ENCODE peak calls at places on chromosomes 2 and 18, in four cellular contexts. Q is mucosa of descending colon, H is cardiac muscle cell, T is mammary epithelial cell. U is an unnamed sample. For H3K4me1, the result is how much of the 10 kb centered on the place peaks cover.

GRCh38 chr18:58554404-58554803 is 74.5 kb downstream of the ALPK2 start:
- DNase-seq in H (no peak), T (no peak), Q (no peak), U (no peak)

GRCh38 chr2:18339326-18339725 is 221.1 kb downstream of the RDH14 start:
- DNase-seq in T (no peak), Q (no peak), H (no peak), U (no peak)

GRCh38 chr2:164485541-164485940 is 135.7 kb downstream of the GRB14 start:
- DNase-seq in T (peak), Q (no peak), H (no peak), U (no peak)

GRCh38 chr2:158045362-158045761 is 56.3 kb upstream of the UPP2 start:
- DNase-seq in T (no peak), H (no peak), Q (no peak), U (peak)

GRCh38 chr2:105393373-105394055 is 5.3 kb downstream of the FHL2 start:
- DNase-seq in H (no peak), Q (no peak), T (no peak), U (no peak)

GRCh38 chr2:81528852-81529480 is 1224.4 kb upstream of the LRRTM1 start:
- DNase-seq in H (no peak), T (no peak), Q (no peak), U (no peak)

GRCh38 chr2:74893332-74893731 is 59.4 kb downstream of the HK2 start:
- DNase-seq in T (peak), Q (no peak), H (no peak), U (no peak)

GRCh38 chr2:108363048-108363899 is 14.5 kb upstream of the SULT1C4 start:
- DNase-seq in T (no peak), H (no peak), Q (no peak), U (no peak)

GRCh38 chr2:217749009-217749408 is 253.8 kb downstream of the TNS1 start:
- DNase-seq in H (no peak), T (no peak), Q (no peak), U (no peak)

GRCh38 chr2:105239924-105240323 is 1.6 kb upstream of the GPR45 start:
- DNase-seq in T (peak), Q (no peak), H (no peak), U (no peak)

GRCh38 chr2:23414876-23415275 is 29.9 kb downstream of the KLHL29 start:
- DNase-seq in H (no peak), T (no peak), Q (no peak), U (no peak)

GRCh38 chr18:59067873-59068272 is 71.8 kb upstream of the SEC11C start:
- DNase-seq in T (no peak), Q (no peak), H (peak), U (peak)

GRCh38 chr2:67400560-67401464 is 3.7 kb downstream of the ETAA1 start:
- DNase-seq in T (peak), H (no peak), Q (no peak), U (no peak)

GRCh38 chr2:185221-185620 is 78.6 kb downstream of the SH3YL1 start:
- DNase-seq in Q (no peak), T (peak), H (no peak), U (no peak)

GRCh38 chr18:76252880-76253279 is 242.2 kb downstream of the ZNF516 start:
- DNase-seq in T (no peak), H (peak), Q (no peak), U (no peak)

GRCh38 chr2:37189452-37190153 is 1.1 kb upstream of the SULT6B1 start:
- DNase-seq in T (peak), Q (no peak), H (no peak), U (no peak)

GRCh38 chr18:58983260-58983659 is 118.6 kb downstream of the ZNF532 start:
- DNase-seq in Q (no peak), H (no peak), T (no peak), U (no peak)

GRCh38 chr2:168180483-168180882 is 66.9 kb downstream of the STK39 start:
- DNase-seq in H (no peak), T (no peak), Q (no peak), U (no peak)

GRCh38 chr2:85017436-85018048 is 46.6 kb downstream of the KCMF1 start:
- DNase-seq in H (no peak), Q (no peak), T (no peak), U (no peak)

GRCh38 chr2:173414823-173415322 is 60.2 kb downstream of the CDCA7 start:
- DNase-seq in T (peak), H (no peak), Q (no peak), U (no peak)

GRCh38 chr2:56523815-56524214 is 340.0 kb downstream of the CCDC85A start:
- DNase-seq in Q (no peak), H (no peak), T (no peak), U (no peak)

GRCh38 chr2:192195548-192196418 is 1.1 kb upstream of the TMEFF2 start:
- DNase-seq in T (no peak), H (peak), Q (peak), U (no peak)

GRCh38 chr2:183149489-183149888 is 25.2 kb downstream of the NUP35 start:
- DNase-seq in H (no peak), Q (no peak), T (no peak), U (no peak)

GRCh38 chr2:64327510-64328414 is 126.2 kb upstream of the LGALSL start:
- DNase-seq in T (no peak), Q (peak), H (peak), U (no peak)

GRCh38 chr2:229422005-229422404 is 150.9 kb upstream of the PID1 start:
- DNase-seq in Q (no peak), H (no peak), T (no peak), U (no peak)

GRCh38 chr2:118221952-118222594 is 133.8 kb downstream of the INSIG2 start:
- DNase-seq in H (peak), Q (no peak), T (peak), U (no peak)

GRCh38 chr2:118222643-118223486 is 134.6 kb downstream of the INSIG2 start:
- DNase-seq in T (no peak), Q (no peak), H (no peak), U (no peak)

GRCh38 chr2:118224888-118225264 is 136.6 kb downstream of the INSIG2 start:
- DNase-seq in T (no peak), Q (no peak), H (no peak), U (no peak)

GRCh38 chr2:118224144-118224887 is 136.0 kb downstream of the INSIG2 start:
- DNase-seq in Q (peak), T (no peak), H (peak), U (no peak)

DNA sequence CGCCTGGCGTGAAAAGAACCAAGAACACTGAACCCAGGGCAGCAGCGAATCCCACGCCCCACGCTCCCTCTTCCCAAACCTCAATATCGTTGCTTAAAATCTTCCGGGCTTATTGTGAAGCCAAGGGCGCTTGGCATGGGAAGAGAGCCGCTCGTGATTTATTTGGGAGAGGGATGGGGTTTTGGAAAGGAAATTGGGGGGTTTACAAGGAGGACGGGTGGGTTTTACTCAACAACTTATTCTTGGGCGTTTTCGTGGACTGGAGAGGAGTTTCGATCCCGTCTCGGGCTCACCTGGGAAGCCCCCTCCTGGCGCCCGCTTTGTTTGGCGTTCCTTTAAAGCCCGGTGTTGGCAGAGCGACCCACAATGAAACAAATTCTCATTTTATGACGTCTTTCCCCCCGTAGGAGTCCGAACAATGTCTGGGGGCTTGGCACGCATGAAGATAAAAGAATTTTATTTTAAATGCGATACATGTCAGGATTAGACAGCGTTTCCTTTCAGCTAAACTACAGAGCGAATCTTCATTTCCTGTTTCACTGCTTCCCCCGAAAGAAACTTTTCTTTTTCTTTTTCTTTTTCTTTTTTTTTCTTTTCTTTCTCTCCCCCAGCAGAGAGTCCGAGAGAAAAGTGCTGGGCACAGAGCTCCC is 135.3 kb downstream of the INSIG2 start:
- DNase-seq in Q (no peak), T (no peak), H (peak), U (no peak)
- H3K4me3 ChIP-seq in Q (no peak), T (no peak), H (peak), U (peak)

GRCh38 chr2:233535276-233535675 is 31.3 kb downstream of the USP40 start:
- DNase-seq in T (no peak), H (no peak), Q (no peak), U (no peak)
- TF ChIP-seq CTCF in T (no peak), H (no peak), Q (no peak), U (no peak)

DNA sequence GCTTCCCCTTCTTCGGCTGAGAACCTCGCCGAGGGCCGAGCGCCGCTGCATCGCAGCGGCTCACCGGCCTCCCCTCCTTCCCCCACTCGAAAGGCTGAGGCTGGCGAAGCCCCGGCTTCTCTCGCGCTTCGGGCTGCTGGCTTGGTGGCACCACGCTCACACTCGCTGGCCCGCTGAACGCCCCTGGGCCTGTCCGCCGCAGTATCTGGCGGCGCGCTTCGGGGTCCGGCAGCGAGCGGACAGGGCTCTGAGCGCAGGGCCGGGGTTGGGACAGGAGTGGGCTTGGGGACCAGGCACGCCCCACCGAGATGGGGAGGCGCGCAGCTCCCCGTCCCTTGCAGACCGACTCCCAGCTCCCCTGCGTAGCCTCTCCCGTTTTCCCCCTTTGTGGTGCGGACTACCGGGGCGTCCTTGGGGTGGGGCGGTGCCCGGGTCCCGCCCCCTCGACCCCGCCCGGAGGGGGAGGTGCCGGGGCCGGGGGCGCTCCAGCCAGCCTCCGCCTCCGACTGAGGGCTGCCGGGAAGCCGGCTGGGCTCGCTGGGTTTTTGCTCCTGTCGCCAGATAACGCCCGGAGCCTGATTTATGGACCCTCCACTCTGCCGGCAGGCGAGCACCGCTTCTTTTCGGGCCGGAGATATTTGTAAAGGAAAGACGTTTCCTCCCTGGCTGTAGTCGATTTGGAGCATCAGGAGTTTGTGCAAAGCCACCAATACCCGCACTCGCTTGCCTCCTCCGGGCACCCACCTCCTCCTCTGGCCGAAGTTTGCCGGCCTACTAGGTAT is 3.8 kb downstream of the GBX2 start:
- DNase-seq in Q (no peak), H (peak), T (no peak), U (no peak)
- H3K4me1 ChIP-seq in Q (under half), H (under half), T (under half), U (under half)

GRCh38 chr18:28176933-28177827 is at the start of gene CDH2:
- DNase-seq in Q (no peak), T (peak), H (peak), U (no peak)

GRCh38 chr18:28175930-28176673 is 828 bp downstream of the CDH2 start:
- DNase-seq in T (peak), H (peak), Q (no peak), U (no peak)

GRCh38 chr18:28177828-28178635 is 1.1 kb upstream of the CDH2 start:
- DNase-seq in Q (no peak), T (peak), H (peak), U (no peak)

GRCh38 chr18:28176674-28176932 is 327 bp downstream of the CDH2 start:
- DNase-seq in T (no peak), H (no peak), Q (no peak), U (no peak)

DNA sequence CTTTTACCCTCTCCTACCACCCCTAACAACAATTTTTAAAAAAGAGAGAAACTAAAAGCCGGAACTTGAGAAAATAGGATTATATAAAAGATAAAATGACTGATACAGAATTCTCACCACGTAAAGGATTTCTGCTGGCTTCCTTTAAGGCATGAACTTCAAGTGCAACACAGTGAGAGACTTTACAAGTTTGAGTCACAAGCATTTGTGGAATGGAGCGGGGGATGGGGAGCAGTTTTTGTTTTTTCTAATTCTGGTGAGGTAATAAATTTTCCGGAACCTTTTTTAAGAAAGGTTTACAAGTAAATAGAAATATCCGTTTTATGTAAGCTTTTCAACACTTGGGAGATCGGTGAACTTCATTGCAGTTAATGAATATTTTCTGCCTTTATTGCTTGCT is 1.8 kb upstream of the CDH2 start:
- DNase-seq in H (peak), Q (no peak), T (no peak), U (no peak)
- H3K4me3 ChIP-seq in H (peak), Q (no peak), T (no peak), U (no peak)

GRCh38 chr2:212034841-212035585 is 503.6 kb downstream of the ERBB4 start:
- DNase-seq in T (no peak), Q (no peak), H (no peak), U (no peak)
- TF ChIP-seq CTCF in T (no peak), Q (no peak), H (no peak), U (no peak)

GRCh38 chr2:119745566-119745965 is 14.2 kb upstream of the PTPN4 start:
- DNase-seq in T (no peak), Q (no peak), H (no peak), U (no peak)
- H3K4me1 ChIP-seq in T (under half), Q (under half), H (under half), U (under half)

DNA sequence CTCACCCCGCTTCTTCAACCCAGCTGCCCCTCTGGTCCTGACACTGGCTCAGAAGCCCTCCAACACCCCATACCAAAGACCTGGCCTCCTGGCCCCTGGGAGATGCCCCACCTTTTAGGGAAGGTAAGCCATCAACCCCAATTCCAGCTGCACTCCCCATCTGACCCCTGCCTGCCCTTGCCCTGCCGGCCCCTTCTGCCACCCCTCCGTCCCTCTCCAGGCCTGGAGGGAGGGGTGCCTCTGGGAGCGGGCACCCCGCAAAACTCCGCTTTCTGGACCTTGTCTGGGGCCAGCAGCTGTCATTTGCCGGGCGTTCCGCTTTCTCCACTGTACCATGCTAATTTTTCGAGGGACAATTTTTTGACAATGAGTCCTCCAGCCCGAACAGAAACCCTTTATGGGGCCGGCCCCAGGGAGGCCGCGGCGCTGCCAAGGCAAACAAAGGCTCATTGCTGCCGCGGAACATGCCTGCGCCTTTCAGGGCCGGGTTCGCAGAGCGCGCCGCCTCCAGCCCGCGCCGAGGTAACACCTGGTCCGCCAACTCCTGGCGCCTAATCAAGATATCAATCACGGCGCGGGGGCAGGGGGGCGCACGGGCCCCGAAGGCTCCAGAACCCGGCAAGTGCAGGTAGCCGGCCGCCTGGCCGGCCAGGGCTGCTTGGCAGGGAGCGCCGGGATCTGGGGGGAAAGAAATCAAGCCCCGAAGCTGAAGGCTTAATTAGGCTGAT is 96.0 kb downstream of the INHBB start:
- DNase-seq in Q (no peak), T (peak), H (peak), U (peak)
- H3K4me3 ChIP-seq in Q (no peak), T (peak), H (peak), U (peak)

GRCh38 chr18:49335677-49336076 is 124.8 kb downstream of the DYM start:
- DNase-seq in H (no peak), Q (no peak), T (no peak), U (peak)
- TF ChIP-seq CTCF in H (no peak), Q (no peak), T (no peak), U (no peak)

GRCh38 chr2:42558827-42559226 is 9.6 kb upstream of the MTA3 start:
- DNase-seq in H (no peak), T (peak), Q (peak), U (peak)
- H3K4me1 ChIP-seq in H (under half), T (under half), Q (under half), U (half or more)